ENCODE peak calls at places on chromosomes 1 and 21, in five cellular contexts. L is GM23338, D is fibroblast of lung, P is cardiac muscle cell, J is tibial nerve. F is an unnamed sample.

GRCh38 chr1:39657923-39658485 is 13.9 kb downstream of the NT5C1A start:
- DNase-seq in L (peak; percentile 93), D (peak; percentile 65), P (peak; percentile 73), J (no peak), F (peak; percentile 76)

GRCh38 chr1:7570311-7570710 is 200.8 kb upstream of the VAMP3 start:
- DNase-seq in L (no peak), D (no peak), P (no peak), J (no peak), F (no peak)

GRCh38 chr1:151443846-151444790 is 15.2 kb downstream of the POGZ start:
- DNase-seq in L (peak; percentile 89), D (peak; percentile 88), P (peak; percentile 78), J (no peak), F (peak; percentile 72)

GRCh38 chr1:9263276-9263855 is 28.8 kb downstream of the H6PD start:
- DNase-seq in L (no peak), D (no peak), P (no peak), J (no peak), F (no peak)

GRCh38 chr1:45215485-45216199 is 9.2 kb upstream of the ZSWIM5 start:
- DNase-seq in L (no peak), D (no peak), P (no peak), J (no peak), F (no peak)

GRCh38 chr1:152667625-152668024 is 4.4 kb downstream of the LCE2D start:
- DNase-seq in L (no peak), D (no peak), P (no peak), J (no peak), F (no peak)

GRCh38 chr1:109739738-109740614 is 862 bp downstream of the GSTM3 start:
- DNase-seq in L (peak; percentile 84), D (peak; percentile 69), P (peak; percentile 85), J (peak; percentile 61), F (peak; percentile 88)

GRCh38 chr21:41366522-41367151 is 4.8 kb downstream of the MX2 start:
- DNase-seq in L (no peak), D (peak; percentile 68), P (no peak), J (no peak), F (peak; percentile 46)

GRCh38 chr1:150009604-150010387 is 730 bp downstream of the OTUD7B start:
- DNase-seq in L (peak; percentile 66), D (peak; percentile 74), P (peak; percentile 76), J (no peak), F (peak; percentile 68)

GRCh38 chr1:92485374-92486250 is 1.1 kb downstream of the GFI1 start:
- DNase-seq in L (peak; percentile 84), D (no peak), P (peak; percentile 55), J (no peak), F (peak; percentile 12)

GRCh38 chr1:98981917-98982513 is 22.6 kb downstream of the PLPPR5 start:
- DNase-seq in L (no peak), D (peak; percentile 69), P (no peak), J (no peak), F (no peak)

GRCh38 chr1:156670359-156670758 is 6.8 kb downstream of the NES start:
- DNase-seq in L (no peak), D (no peak), P (no peak), J (no peak), F (no peak)

GRCh38 chr1:237851209-237851845 is 39.4 kb downstream of the ZP4 start:
- DNase-seq in L (peak; percentile 91), D (peak; percentile 59), P (peak; percentile 79), J (no peak), F (no peak)

GRCh38 chr1:6094246-6094645 is 48.6 kb downstream of the KCNAB2 start:
- DNase-seq in L (no peak), D (no peak), P (no peak), J (no peak), F (no peak)

GRCh38 chr1:117842408-117843170 is 86.8 kb downstream of the GDAP2 start:
- DNase-seq in L (peak; percentile 73), D (no peak), P (no peak), J (no peak), F (no peak)

GRCh38 chr1:1422465-1423244 is 1.6 kb upstream of the ANKRD65 start:
- DNase-seq in L (peak; percentile 87), D (no peak), P (no peak), J (no peak), F (no peak)

GRCh38 chr1:47491341-47491753 is 53.5 kb downstream of the FOXD2 start:
- DNase-seq in L (peak; percentile 24), D (no peak), P (peak; percentile 55), J (no peak), F (no peak)

GRCh38 chr1:25797939-25798338 is 2.1 kb upstream of the SELENON start:
- DNase-seq in L (peak; percentile 83), D (no peak), P (peak; percentile 72), J (no peak), F (no peak)

GRCh38 chr1:183002797-183003594 is 20.2 kb upstream of the LAMC1 start:
- DNase-seq in L (no peak), D (peak; percentile 80), P (no peak), J (no peak), F (no peak)

GRCh38 chr1:196178083-196178635 is 430.1 kb downstream of the KCNT2 start:
- DNase-seq in L (no peak), D (peak; percentile 73), P (no peak), J (no peak), F (no peak)

DNA sequence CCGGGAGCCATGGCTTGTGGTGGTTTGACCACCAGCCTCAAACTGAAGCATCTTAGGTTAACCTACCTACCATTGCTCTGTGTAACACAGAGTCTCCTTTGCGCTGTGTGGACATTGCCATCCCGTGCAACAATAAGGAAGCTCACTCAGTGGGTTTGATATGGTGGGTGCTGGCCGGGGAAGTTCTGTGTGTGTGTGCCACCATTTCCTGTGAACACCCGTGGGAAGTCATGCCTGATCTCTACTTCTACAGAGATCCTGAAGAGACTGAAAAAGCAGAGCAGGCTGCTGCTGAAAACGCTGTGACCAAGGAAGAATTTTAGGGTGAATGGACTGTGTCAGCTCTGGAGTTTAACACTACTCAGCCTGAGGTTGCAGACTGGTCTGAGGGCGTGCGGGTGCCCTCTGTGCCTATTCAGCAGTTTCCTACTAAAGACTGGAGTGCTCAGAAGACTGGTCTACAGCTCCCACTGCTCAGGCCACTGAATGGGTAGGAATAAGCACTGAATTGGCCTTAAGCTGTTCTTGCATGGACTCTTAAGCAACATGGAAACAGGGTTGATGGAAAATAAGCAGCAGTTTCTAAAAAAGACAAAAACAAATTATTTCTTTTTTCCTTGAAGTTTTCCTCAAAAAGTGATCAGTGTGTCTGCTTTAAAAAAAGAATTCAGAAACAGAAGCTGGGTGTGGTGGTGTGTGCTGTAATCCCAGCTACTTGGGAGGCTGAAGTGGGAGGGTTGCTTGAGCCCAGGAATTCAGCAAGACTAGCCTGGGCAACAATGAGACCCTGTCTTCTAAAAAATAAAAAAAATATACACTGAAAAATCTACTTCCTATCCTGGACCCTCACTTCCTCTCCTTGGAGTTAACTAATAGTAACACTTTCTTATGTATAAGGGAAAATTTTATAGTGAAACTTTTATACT is 14.6 kb downstream of the CEP350 start:
- DNase-seq in L (no peak), D (peak; percentile 24), P (no peak), J (no peak), F (no peak)
- H3K4me1 ChIP-seq in L (peaks cover 7% of the 10 kb centered on the region), D (no peaks in the 10 kb centered on the region), P (no peaks in the 10 kb centered on the region), J (peaks cover 31% of the 10 kb centered on the region), F (no peaks in the 10 kb centered on the region)

DNA sequence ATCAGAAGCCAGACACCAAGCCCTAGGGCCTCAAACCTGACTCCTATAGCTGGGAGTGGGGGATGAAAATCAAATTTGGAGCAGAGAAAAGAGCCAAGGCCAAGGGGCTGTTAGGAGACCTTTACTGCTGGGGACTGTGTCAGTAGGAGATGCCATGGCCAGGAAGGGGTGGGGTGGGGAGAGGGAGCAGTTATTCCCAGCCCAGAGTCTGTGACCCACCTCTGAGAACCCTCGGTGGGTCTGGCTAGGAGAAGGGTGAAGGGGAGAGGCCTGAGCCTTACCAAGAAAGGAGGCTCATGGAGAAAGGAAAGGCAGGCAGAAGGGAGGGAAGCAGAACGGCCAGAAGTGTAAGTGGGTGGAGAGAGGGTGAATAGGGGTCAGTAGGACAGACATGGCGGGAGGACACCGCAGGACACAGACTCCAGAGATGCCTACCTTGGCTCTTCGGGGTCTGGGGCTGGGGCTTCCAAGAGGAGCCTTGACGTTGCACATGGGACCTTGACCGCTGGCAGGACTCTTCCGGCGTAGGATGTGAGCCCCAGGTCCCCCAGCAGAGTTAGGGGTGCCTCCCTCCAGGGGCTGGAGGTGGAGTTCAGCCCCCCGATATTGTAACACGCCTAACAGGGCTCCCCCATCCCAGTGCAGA is 1.2 kb downstream of the ADAMTS4 start:
- DNase-seq in L (no peak), D (no peak), P (no peak), J (no peak), F (no peak)
- H3K4me1 ChIP-seq in L (peaks cover 56% of the 10 kb centered on the region), D (peaks cover 51% of the 10 kb centered on the region), P (peaks cover 19% of the 10 kb centered on the region), J (peaks cover 74% of the 10 kb centered on the region), F (peaks cover 20% of the 10 kb centered on the region)

DNA sequence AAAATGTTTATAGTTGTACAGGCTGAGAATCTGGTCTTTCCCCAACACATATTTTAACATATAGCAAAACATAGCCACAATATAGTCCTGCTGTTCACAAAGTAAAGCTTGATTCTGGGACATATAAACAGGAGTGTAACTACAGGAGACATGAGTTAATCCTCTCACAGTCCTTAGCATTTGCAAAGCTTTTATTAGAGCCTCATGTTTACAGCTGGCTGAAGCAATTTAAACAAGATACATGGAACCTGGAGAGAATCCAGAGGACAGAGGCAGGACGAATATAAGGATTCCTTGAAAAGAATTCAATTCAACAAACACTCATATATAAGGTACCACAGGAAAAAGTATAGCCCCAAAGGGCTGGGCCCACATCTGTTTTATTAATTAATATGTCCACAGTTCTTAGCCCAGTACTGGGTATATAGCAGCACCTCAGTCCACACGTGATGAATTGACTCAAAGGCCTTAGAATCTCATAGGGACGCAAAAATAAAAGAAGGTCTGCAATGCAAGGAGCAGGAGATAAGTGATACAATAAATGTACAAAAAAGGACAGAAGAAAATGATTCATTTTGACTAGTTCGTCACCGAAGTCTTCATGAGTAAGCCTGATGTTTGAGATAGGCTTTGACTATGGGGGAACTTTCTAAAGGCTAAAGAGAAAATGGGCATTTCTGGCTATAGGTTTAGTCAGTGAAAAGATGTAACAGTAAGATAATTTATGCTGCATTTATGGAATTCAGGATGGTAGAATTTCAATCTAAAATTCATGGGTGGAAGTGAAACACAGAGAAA is 163.2 kb downstream of the ADGRL4 start:
- DNase-seq in L (no peak), D (peak; percentile 66), P (no peak), J (no peak), F (no peak)
- H3K4me1 ChIP-seq in L (peaks cover 4% of the 10 kb centered on the region), D (peaks cover 4% of the 10 kb centered on the region), P (peaks cover 19% of the 10 kb centered on the region), J (no peaks in the 10 kb centered on the region), F (peaks cover 39% of the 10 kb centered on the region)

GRCh38 chr21:16841917-16842316 is 670.9 kb upstream of the CXADR start:
- DNase-seq in L (no peak), D (no peak), P (no peak), J (no peak), F (no peak)
- H3K4me1 ChIP-seq in L (peaks cover 7% of the 10 kb centered on the region), D (no peaks in the 10 kb centered on the region), P (peaks cover 3% of the 10 kb centered on the region), J (no peaks in the 10 kb centered on the region), F (peaks cover 4% of the 10 kb centered on the region)

F was measured in SJSA1.